ENCODE peak calls at places on chromosomes 7 and 10, in ten cellular contexts. One of them, this sample, is unnamed.

GRCh38 chr10:131858583-131859340 is 42.0 kb upstream of the PPP2R2D start:
- DNase-seq in ascending aorta: peak; percentile 56
- DNase-seq in spleen: peak; percentile 71
- DNase-seq in left lobe of liver: peak; percentile 33
- DNase-seq in BJ: no peak
- DNase-seq in GM03348: no peak
- DNase-seq in SK-N-DZ: no peak
- DNase-seq in activated T-helper 1 cell treated with anti-CD3 and anti-CD28 coated beads, Interleukin-2, amount 50 U/mL, for 16 hours: no peak
- DNase-seq in aorta: peak; percentile 64
- DNase-seq in hypothalamus: no peak
- DNase-seq in this sample: no peak

GRCh38 chr7:44461387-44461786 is 29.1 kb downstream of the NUDCD3 start:
- DNase-seq in aorta: no peak
- DNase-seq in ascending aorta: no peak
- DNase-seq in activated T-helper 1 cell treated with anti-CD3 and anti-CD28 coated beads, Interleukin-2, amount 50 U/mL, for 16 hours: no peak
- DNase-seq in SK-N-DZ: no peak
- DNase-seq in hypothalamus: no peak
- DNase-seq in left lobe of liver: no peak
- DNase-seq in GM03348: peak; percentile 51
- DNase-seq in BJ: peak; percentile 30
- DNase-seq in spleen: no peak
- DNase-seq in this sample: no peak

GRCh38 chr10:132061465-132062180 is 4.1 kb upstream of the JAKMIP3 start:
- DNase-seq in spleen: no peak
- DNase-seq in GM03348: no peak
- DNase-seq in hypothalamus: no peak
- DNase-seq in aorta: peak; percentile 21
- DNase-seq in BJ: no peak
- DNase-seq in left lobe of liver: peak; percentile 24
- DNase-seq in activated T-helper 1 cell treated with anti-CD3 and anti-CD28 coated beads, Interleukin-2, amount 50 U/mL, for 16 hours: no peak
- DNase-seq in SK-N-DZ: no peak
- DNase-seq in ascending aorta: no peak
- DNase-seq in this sample: no peak

GRCh38 chr10:90743291-90743690 is 114.5 kb downstream of the HTR7 start:
- DNase-seq in ascending aorta: no peak
- DNase-seq in GM03348: no peak
- DNase-seq in BJ: no peak
- DNase-seq in activated T-helper 1 cell treated with anti-CD3 and anti-CD28 coated beads, Interleukin-2, amount 50 U/mL, for 16 hours: no peak
- DNase-seq in spleen: no peak
- DNase-seq in hypothalamus: no peak
- DNase-seq in left lobe of liver: no peak
- DNase-seq in aorta: no peak
- DNase-seq in SK-N-DZ: no peak
- DNase-seq in this sample: no peak

GRCh38 chr7:83677180-83677866 is 28.4 kb upstream of the SEMA3E start:
- DNase-seq in SK-N-DZ: no peak
- DNase-seq in ascending aorta: no peak
- DNase-seq in activated T-helper 1 cell treated with anti-CD3 and anti-CD28 coated beads, Interleukin-2, amount 50 U/mL, for 16 hours: no peak
- DNase-seq in spleen: no peak
- DNase-seq in aorta: no peak
- DNase-seq in GM03348: peak; percentile 74
- DNase-seq in hypothalamus: no peak
- DNase-seq in BJ: peak; percentile 54
- DNase-seq in left lobe of liver: no peak
- DNase-seq in this sample: peak; percentile 26

GRCh38 chr7:157979631-157980340 is 607.8 kb downstream of the PTPRN2 start:
- DNase-seq in spleen: peak; percentile 62
- DNase-seq in hypothalamus: no peak
- DNase-seq in GM03348: no peak
- DNase-seq in left lobe of liver: no peak
- DNase-seq in BJ: no peak
- DNase-seq in SK-N-DZ: no peak
- DNase-seq in activated T-helper 1 cell treated with anti-CD3 and anti-CD28 coated beads, Interleukin-2, amount 50 U/mL, for 16 hours: no peak
- DNase-seq in aorta: no peak
- DNase-seq in ascending aorta: peak; percentile 43
- DNase-seq in this sample: no peak

GRCh38 chr10:83214178-83214577 is 925.1 kb upstream of the GHITM start:
- DNase-seq in activated T-helper 1 cell treated with anti-CD3 and anti-CD28 coated beads, Interleukin-2, amount 50 U/mL, for 16 hours: no peak
- DNase-seq in left lobe of liver: no peak
- DNase-seq in spleen: no peak
- DNase-seq in hypothalamus: no peak
- DNase-seq in ascending aorta: no peak
- DNase-seq in aorta: no peak
- DNase-seq in SK-N-DZ: no peak
- DNase-seq in BJ: no peak
- DNase-seq in GM03348: no peak
- DNase-seq in this sample: no peak

GRCh38 chr7:116284390-116284789 is 74.1 kb downstream of the TES start:
- DNase-seq in GM03348: no peak
- DNase-seq in BJ: no peak
- DNase-seq in hypothalamus: no peak
- DNase-seq in aorta: no peak
- DNase-seq in SK-N-DZ: no peak
- DNase-seq in spleen: no peak
- DNase-seq in activated T-helper 1 cell treated with anti-CD3 and anti-CD28 coated beads, Interleukin-2, amount 50 U/mL, for 16 hours: no peak
- DNase-seq in ascending aorta: no peak
- DNase-seq in left lobe of liver: no peak
- DNase-seq in this sample: no peak

GRCh38 chr10:78194539-78195402 is 161.1 kb downstream of the RPS24 start:
- DNase-seq in BJ: no peak
- DNase-seq in spleen: no peak
- DNase-seq in left lobe of liver: no peak
- DNase-seq in activated T-helper 1 cell treated with anti-CD3 and anti-CD28 coated beads, Interleukin-2, amount 50 U/mL, for 16 hours: no peak
- DNase-seq in SK-N-DZ: no peak
- DNase-seq in ascending aorta: no peak
- DNase-seq in GM03348: peak; percentile 42
- DNase-seq in hypothalamus: no peak
- DNase-seq in aorta: no peak
- DNase-seq in this sample: no peak

GRCh38 chr7:2897023-2897422 is 52.9 kb upstream of the GNA12 start:
- DNase-seq in SK-N-DZ: no peak
- DNase-seq in hypothalamus: no peak
- DNase-seq in spleen: no peak
- DNase-seq in BJ: no peak
- DNase-seq in aorta: no peak
- DNase-seq in left lobe of liver: no peak
- DNase-seq in ascending aorta: no peak
- DNase-seq in activated T-helper 1 cell treated with anti-CD3 and anti-CD28 coated beads, Interleukin-2, amount 50 U/mL, for 16 hours: no peak
- DNase-seq in GM03348: no peak
- DNase-seq in this sample: no peak

GRCh38 chr7:139777304-139777890 is 401 bp downstream of the HIPK2 start:
- DNase-seq in SK-N-DZ: no peak
- DNase-seq in BJ: no peak
- DNase-seq in spleen: peak; percentile 90
- DNase-seq in left lobe of liver: no peak
- DNase-seq in aorta: peak; percentile 86
- DNase-seq in hypothalamus: no peak
- DNase-seq in GM03348: peak; percentile 81
- DNase-seq in ascending aorta: peak; percentile 77
- DNase-seq in activated T-helper 1 cell treated with anti-CD3 and anti-CD28 coated beads, Interleukin-2, amount 50 U/mL, for 16 hours: peak; percentile 41
- DNase-seq in this sample: peak; percentile 42

GRCh38 chr10:77857272-77857671 is 69.3 kb downstream of the DLG5 start:
- DNase-seq in SK-N-DZ: no peak
- DNase-seq in hypothalamus: no peak
- DNase-seq in ascending aorta: no peak
- DNase-seq in spleen: peak; percentile 61
- DNase-seq in activated T-helper 1 cell treated with anti-CD3 and anti-CD28 coated beads, Interleukin-2, amount 50 U/mL, for 16 hours: no peak
- DNase-seq in left lobe of liver: peak; percentile 59
- DNase-seq in GM03348: no peak
- DNase-seq in aorta: no peak
- DNase-seq in BJ: no peak
- DNase-seq in this sample: no peak

GRCh38 chr10:125824736-125825135 is 1.4 kb downstream of the BCCIP start:
- DNase-seq in BJ: no peak
- DNase-seq in SK-N-DZ: no peak
- DNase-seq in aorta: no peak
- DNase-seq in spleen: no peak
- DNase-seq in left lobe of liver: no peak
- DNase-seq in activated T-helper 1 cell treated with anti-CD3 and anti-CD28 coated beads, Interleukin-2, amount 50 U/mL, for 16 hours: no peak
- DNase-seq in hypothalamus: no peak
- DNase-seq in GM03348: peak; percentile 24
- DNase-seq in ascending aorta: no peak
- DNase-seq in this sample: no peak

GRCh38 chr7:111560773-111561658 is 1.3 kb downstream of the IMMP2L start:
- DNase-seq in left lobe of liver: no peak
- DNase-seq in SK-N-DZ: no peak
- DNase-seq in GM03348: no peak
- DNase-seq in ascending aorta: no peak
- DNase-seq in hypothalamus: no peak
- DNase-seq in aorta: no peak
- DNase-seq in BJ: no peak
- DNase-seq in spleen: no peak
- DNase-seq in activated T-helper 1 cell treated with anti-CD3 and anti-CD28 coated beads, Interleukin-2, amount 50 U/mL, for 16 hours: no peak
- DNase-seq in this sample: no peak

GRCh38 chr10:132106431-132106830 is 40.7 kb downstream of the JAKMIP3 start:
- DNase-seq in hypothalamus: no peak
- DNase-seq in GM03348: no peak
- DNase-seq in ascending aorta: no peak
- DNase-seq in spleen: no peak
- DNase-seq in activated T-helper 1 cell treated with anti-CD3 and anti-CD28 coated beads, Interleukin-2, amount 50 U/mL, for 16 hours: no peak
- DNase-seq in aorta: peak; percentile 67
- DNase-seq in left lobe of liver: no peak
- DNase-seq in SK-N-DZ: no peak
- DNase-seq in BJ: no peak
- DNase-seq in this sample: no peak

This sample was measured in colonic mucosa.